ENCODE peak calls at places on chromosomes 7 and 10, in four cellular contexts. I is SK-N-SH, M is A549, S is sigmoid colon. N is an unnamed sample.

GRCh38 chr10:91022924-91023707 is 102.2 kb upstream of the ANKRD1 start:
- DNase-seq in I (no peak), M (no peak), S (peak), N (no peak)

GRCh38 chr7:107228291-107228690 is 59.5 kb downstream of the HBP1 start:
- DNase-seq in I (no peak), M (no peak), S (no peak), N (no peak)

GRCh38 chr10:480498-480927 is 209.0 kb downstream of the DIP2C start:
- DNase-seq in I (no peak), M (no peak), S (no peak), N (no peak)

GRCh38 chr10:3805227-3805790 is 20.3 kb upstream of the KLF6 start:
- DNase-seq in I (no peak), M (peak), S (no peak), N (no peak)

GRCh38 chr7:136709876-136710275 is 158.6 kb upstream of the CHRM2 start:
- DNase-seq in I (peak), M (no peak), S (no peak), N (no peak)

GRCh38 chr10:17375936-17376584 is 78.3 kb downstream of the ST8SIA6 start:
- DNase-seq in I (peak), M (peak), S (no peak), N (no peak)

GRCh38 chr10:132838346-132838970 is 52.5 kb upstream of the NKX6-2 start:
- DNase-seq in I (no peak), M (no peak), S (peak), N (no peak)

GRCh38 chr10:25972631-25973030 is 38.6 kb downstream of the MYO3A start:
- DNase-seq in I (no peak), M (no peak), S (no peak), N (no peak)

GRCh38 chr7:50303894-50304157 is 690 bp upstream of the IKZF1 start:
- DNase-seq in I (peak), M (no peak), S (no peak), N (peak)

GRCh38 chr10:28302668-28303488 is at the start of gene MPP7:
- DNase-seq in I (peak), M (peak), S (peak), N (peak)

GRCh38 chr10:110355181-110355831 is 50.6 kb upstream of the SMNDC1 start:
- DNase-seq in I (no peak), M (no peak), S (peak), N (peak)

GRCh38 chr7:138952791-138953190 is 28.4 kb downstream of the KIAA1549 start:
- DNase-seq in I (no peak), M (no peak), S (no peak), N (no peak)

GRCh38 chr10:4770766-4771553 is 55.0 kb upstream of the AKR1E2 start:
- DNase-seq in I (peak), M (peak), S (no peak), N (no peak)

GRCh38 chr7:75943864-75944263 is 28.9 kb downstream of the POR start:
- DNase-seq in I (no peak), M (peak), S (no peak), N (peak)

GRCh38 chr10:73459683-73460314 is 26.4 kb upstream of the MSS51 start:
- DNase-seq in I (no peak), M (no peak), S (no peak), N (no peak)

GRCh38 chr10:24551161-24551560 is 172.5 kb downstream of the ARHGAP21 start:
- DNase-seq in I (no peak), M (no peak), S (no peak), N (no peak)

GRCh38 chr7:44285561-44285960 is 39.8 kb downstream of the CAMK2B start:
- DNase-seq in I (peak), M (no peak), S (no peak), N (peak)

GRCh38 chr7:142300689-142301088 is 42.8 kb upstream of the PRSS58 start:
- DNase-seq in I (peak), M (peak), S (no peak), N (no peak)

GRCh38 chr7:113086431-113086888 is at the start of gene GPR85:
- DNase-seq in I (peak), M (peak), S (peak), N (peak)

GRCh38 chr7:10888861-10889260 is 84.8 kb upstream of the PHF14 start:
- DNase-seq in I (no peak), M (no peak), S (no peak), N (no peak)

GRCh38 chr7:82481499-82482097 is 38.0 kb upstream of the CACNA2D1 start:
- DNase-seq in I (peak), M (peak), S (no peak), N (no peak)

GRCh38 chr10:84265378-84265777 is 20.5 kb downstream of the RGR start:
- DNase-seq in I (no peak), M (no peak), S (no peak), N (no peak)

GRCh38 chr10:11504566-11505285 is 106.7 kb downstream of the USP6NL start:
- DNase-seq in I (no peak), M (no peak), S (no peak), N (no peak)

GRCh38 chr7:139743967-139744767 is 33.6 kb downstream of the HIPK2 start:
- DNase-seq in I (no peak), M (no peak), S (no peak), N (no peak)

GRCh38 chr7:25617219-25617618 is 388.9 kb upstream of the NPVF start:
- DNase-seq in I (no peak), M (no peak), S (no peak), N (no peak)

GRCh38 chr7:25624001-25624400 is 395.7 kb upstream of the NPVF start:
- DNase-seq in I (no peak), M (no peak), S (no peak), N (no peak)

GRCh38 chr7:25622716-25623115 is 394.4 kb upstream of the NPVF start:
- DNase-seq in I (no peak), M (no peak), S (no peak), N (no peak)

GRCh38 chr7:25621993-25622392 is 393.7 kb upstream of the NPVF start:
- DNase-seq in I (no peak), M (no peak), S (no peak), N (no peak)

DNA sequence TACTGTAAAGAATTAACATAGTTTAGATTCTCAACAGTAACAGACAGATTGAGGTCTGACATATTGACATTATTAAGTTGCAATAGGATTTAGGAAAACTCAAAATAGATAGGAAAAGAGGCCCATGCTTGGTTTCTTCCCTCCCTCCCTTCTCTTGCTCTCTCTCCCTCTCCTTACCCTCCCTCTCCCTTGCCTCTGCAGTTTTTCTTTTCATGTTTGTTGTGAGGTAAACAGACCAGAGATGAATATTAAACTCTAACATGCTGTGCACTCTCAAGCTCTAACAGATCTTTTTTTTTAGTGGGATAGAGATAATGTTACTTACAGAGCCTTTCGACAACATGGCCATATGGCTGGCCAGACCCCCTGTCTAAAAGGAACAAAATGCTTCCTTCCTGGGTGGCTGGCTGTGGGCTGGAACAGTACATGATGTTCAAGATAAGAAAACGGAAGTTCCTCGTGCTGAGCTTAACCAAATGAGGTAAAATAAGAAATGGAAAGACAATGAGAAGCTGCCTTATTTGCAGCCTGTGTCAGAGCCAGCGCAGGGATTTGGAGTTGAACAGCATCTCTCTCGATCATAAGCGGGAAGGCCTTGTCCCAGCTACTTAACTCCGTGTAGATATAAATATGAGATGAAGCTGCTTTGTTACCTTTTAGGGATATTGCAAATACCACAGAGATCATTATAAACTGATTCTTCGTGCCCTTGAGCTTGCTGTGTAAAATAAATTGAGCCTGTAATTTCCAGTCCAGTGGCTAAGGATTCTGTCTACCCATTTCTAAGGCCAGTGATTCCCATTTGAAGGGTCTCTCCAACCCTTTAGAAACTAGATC is 391.9 kb upstream of the NPVF start:
- DNase-seq in I (peak), M (no peak), S (no peak), N (no peak)
- TF ChIP-seq EP300 in I (peak), M (no peak), S (no peak), N (peak)

DNA sequence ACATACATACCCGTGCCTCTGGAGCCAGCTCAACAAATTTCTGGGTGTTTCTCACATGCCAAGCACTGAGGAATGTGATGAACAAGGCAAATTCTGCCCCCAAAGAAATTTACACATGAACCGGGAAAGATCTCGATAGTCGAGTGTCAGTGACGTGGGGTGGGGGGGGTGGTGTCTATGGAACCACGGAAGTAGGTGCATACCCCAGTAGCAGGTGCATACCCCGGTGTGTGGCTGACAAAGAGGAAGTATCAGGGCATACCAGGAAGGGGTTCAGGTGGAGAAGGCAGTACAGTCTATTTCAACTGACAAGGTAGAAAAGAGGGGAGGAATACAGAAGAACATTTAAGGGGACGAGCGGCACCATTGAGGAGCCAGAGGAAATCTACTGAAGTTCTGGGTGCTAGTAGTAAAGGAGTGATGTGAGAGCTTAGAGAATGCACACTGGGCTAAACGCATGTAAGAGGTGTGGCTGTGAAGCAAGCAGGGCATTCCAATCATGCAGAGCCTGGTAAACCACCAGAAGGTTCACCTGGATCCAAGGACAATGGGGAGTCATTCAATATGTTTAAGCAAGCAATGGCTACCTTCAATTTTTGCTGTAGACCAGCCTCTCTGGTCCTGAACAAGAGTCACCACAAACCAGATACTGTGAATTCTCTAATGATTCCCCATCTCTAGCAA is 6.2 kb downstream of the CCDC6 start:
- DNase-seq in I (no peak), M (no peak), S (no peak), N (no peak)
- H3K4me3 ChIP-seq in I (no peak), M (no peak), S (no peak), N (no peak)

GRCh38 chr7:131123991-131124629 is 203.6 kb upstream of the MKLN1 start:
- DNase-seq in I (no peak), M (no peak), S (no peak), N (no peak)
- TF ChIP-seq EP300 in I (no peak), M (no peak), S (no peak), N (no peak)

GRCh38 chr7:100546129-100546867 is 7.3 kb downstream of the AGFG2 start:
- DNase-seq in I (no peak), M (peak), S (no peak), N (no peak)
- H3K4me3 ChIP-seq in I (no peak), M (peak), S (no peak), N (no peak)

N was measured in upper lobe of left lung.